ENCODE peak calls at places on chromosomes 3 and 15, in nine cellular contexts. Z, E, Y, N, J, A, U, T and B are unnamed samples.

GRCh38 chr3:101303836-101304235 is 16.5 kb downstream of the IMPG2 start:
- DNase-seq in Z (no peak), E (no peak), Y (no peak), N (no peak), J (no peak), A (no peak), U (no peak), T (no peak), B (no peak)

GRCh38 chr3:124291008-124291407 is 299.1 kb upstream of the ROPN1 start:
- DNase-seq in Z (no peak), E (no peak), Y (no peak), N (no peak), J (no peak), A (no peak), U (no peak), T (no peak), B (no peak)

GRCh38 chr3:22361465-22361864 is 610.5 kb upstream of the ZNF385D start:
- DNase-seq in Z (no peak), E (no peak), Y (no peak), N (no peak), J (no peak), A (no peak), U (no peak), T (no peak), B (no peak)

GRCh38 chr15:68409736-68410370 is 22.1 kb downstream of the ITGA11 start:
- DNase-seq in Z (no peak), E (no peak), Y (no peak), N (no peak), J (no peak), A (no peak), U (no peak), T (no peak), B (no peak)

GRCh38 chr3:106212658-106213222 is 343.9 kb upstream of the CBLB start:
- DNase-seq in Z (no peak), E (peak), Y (no peak), N (no peak), J (no peak), A (no peak), U (no peak), T (peak), B (peak)

GRCh38 chr3:42572278-42572677 is 9.5 kb downstream of the SEC22C start:
- DNase-seq in Z (peak), E (peak), Y (peak), N (peak), J (peak), A (peak), U (peak), T (peak), B (no peak)

GRCh38 chr3:195583831-195584542 is at the start of gene APOD:
- DNase-seq in Z (peak), E (peak), Y (peak), N (no peak), J (no peak), A (peak), U (no peak), T (no peak), B (no peak)

GRCh38 chr3:16516695-16517481 is 3.4 kb upstream of the RFTN1 start:
- DNase-seq in Z (peak), E (peak), Y (peak), N (peak), J (peak), A (peak), U (no peak), T (peak), B (no peak)

GRCh38 chr3:157475921-157476395 is 27.3 kb downstream of the VEPH1 start:
- DNase-seq in Z (peak), E (peak), Y (peak), N (no peak), J (no peak), A (no peak), U (no peak), T (peak), B (peak)

GRCh38 chr3:144264805-144265204 is 293.2 kb downstream of the DIPK2A start:
- DNase-seq in Z (no peak), E (no peak), Y (no peak), N (no peak), J (no peak), A (no peak), U (no peak), T (no peak), B (no peak)

GRCh38 chr3:171187706-171188290 is 161.3 kb upstream of the SLC2A2 start:
- DNase-seq in Z (peak), E (peak), Y (peak), N (peak), J (peak), A (peak), U (peak), T (no peak), B (no peak)

GRCh38 chr15:63015618-63016017 is 26.9 kb upstream of the TPM1 start:
- DNase-seq in Z (peak), E (peak), Y (peak), N (no peak), J (no peak), A (peak), U (no peak), T (peak), B (no peak)

GRCh38 chr15:34376856-34377255 is 9.9 kb upstream of the LPCAT4 start:
- DNase-seq in Z (no peak), E (no peak), Y (no peak), N (no peak), J (no peak), A (no peak), U (no peak), T (no peak), B (no peak)

GRCh38 chr3:157786216-157786615 is 283.0 kb upstream of the VEPH1 start:
- DNase-seq in Z (no peak), E (peak), Y (peak), N (no peak), J (no peak), A (peak), U (no peak), T (peak), B (peak)

GRCh38 chr15:40427188-40427587 is 13.6 kb upstream of the BAHD1 start:
- DNase-seq in Z (no peak), E (no peak), Y (no peak), N (no peak), J (no peak), A (no peak), U (no peak), T (no peak), B (no peak)

GRCh38 chr3:38130631-38131065 is 6.3 kb downstream of the ACAA1 start:
- DNase-seq in Z (no peak), E (no peak), Y (no peak), N (no peak), J (no peak), A (no peak), U (no peak), T (no peak), B (no peak)

GRCh38 chr15:38608682-38609081 is 44.1 kb upstream of the RASGRP1 start:
- DNase-seq in Z (no peak), E (no peak), Y (no peak), N (no peak), J (no peak), A (no peak), U (no peak), T (no peak), B (no peak)

GRCh38 chr3:123225557-123225956 is 23.8 kb downstream of the SEC22A start:
- DNase-seq in Z (no peak), E (no peak), Y (no peak), N (no peak), J (no peak), A (no peak), U (no peak), T (no peak), B (no peak)

GRCh38 chr3:15292765-15293522 is 39.4 kb downstream of the SH3BP5 start:
- DNase-seq in Z (peak), E (peak), Y (peak), N (no peak), J (no peak), A (no peak), U (no peak), T (peak), B (no peak)

GRCh38 chr15:73901126-73901810 is 25.0 kb upstream of the LOXL1 start:
- DNase-seq in Z (no peak), E (no peak), Y (no peak), N (no peak), J (no peak), A (no peak), U (no peak), T (no peak), B (no peak)

GRCh38 chr3:146200461-146201220 is 39.7 kb upstream of the PLOD2 start:
- DNase-seq in Z (no peak), E (no peak), Y (no peak), N (no peak), J (no peak), A (no peak), U (no peak), T (no peak), B (no peak)

GRCh38 chr3:178370387-178370786 is 165.8 kb upstream of the KCNMB2 start:
- DNase-seq in Z (no peak), E (no peak), Y (no peak), N (no peak), J (no peak), A (no peak), U (no peak), T (no peak), B (no peak)

GRCh38 chr3:63135362-63135761 is 142.7 kb upstream of the SYNPR start:
- DNase-seq in Z (no peak), E (no peak), Y (no peak), N (no peak), J (no peak), A (peak), U (no peak), T (no peak), B (no peak)

GRCh38 chr3:4633078-4634004 is 140.2 kb downstream of the ITPR1 start:
- DNase-seq in Z (peak), E (peak), Y (peak), N (peak), J (peak), A (peak), U (peak), T (peak), B (peak)

GRCh38 chr15:100716456-100717085 is 114.2 kb downstream of the ASB7 start:
- DNase-seq in Z (no peak), E (no peak), Y (no peak), N (no peak), J (no peak), A (no peak), U (peak), T (no peak), B (no peak)

GRCh38 chr3:138371070-138371950 is 22.9 kb downstream of the MRAS start:
- DNase-seq in Z (no peak), E (no peak), Y (no peak), N (no peak), J (peak), A (no peak), U (peak), T (no peak), B (no peak)

GRCh38 chr3:111737712-111738097 is 121.4 kb upstream of the PHLDB2 start:
- DNase-seq in Z (no peak), E (peak), Y (peak), N (no peak), J (no peak), A (no peak), U (no peak), T (peak), B (peak)

GRCh38 chr3:15713364-15713763 is 84.4 kb downstream of the ANKRD28 start:
- DNase-seq in Z (no peak), E (no peak), Y (no peak), N (no peak), J (no peak), A (no peak), U (no peak), T (no peak), B (no peak)

GRCh38 chr15:78070049-78070698 is 7.3 kb downstream of the TBC1D2B start:
- DNase-seq in Z (peak), E (no peak), Y (no peak), N (no peak), J (no peak), A (no peak), U (no peak), T (no peak), B (no peak)

GRCh38 chr15:47988564-47988963 is 132.2 kb upstream of the SLC24A5 start:
- DNase-seq in Z (no peak), E (no peak), Y (no peak), N (no peak), J (no peak), A (no peak), U (no peak), T (no peak), B (no peak)
- TF ChIP-seq CTCF in Z (no peak), E (no peak), Y (no peak), N (no peak), J (peak), A (no peak), U (no peak), T (no peak), B (no peak)

DNA sequence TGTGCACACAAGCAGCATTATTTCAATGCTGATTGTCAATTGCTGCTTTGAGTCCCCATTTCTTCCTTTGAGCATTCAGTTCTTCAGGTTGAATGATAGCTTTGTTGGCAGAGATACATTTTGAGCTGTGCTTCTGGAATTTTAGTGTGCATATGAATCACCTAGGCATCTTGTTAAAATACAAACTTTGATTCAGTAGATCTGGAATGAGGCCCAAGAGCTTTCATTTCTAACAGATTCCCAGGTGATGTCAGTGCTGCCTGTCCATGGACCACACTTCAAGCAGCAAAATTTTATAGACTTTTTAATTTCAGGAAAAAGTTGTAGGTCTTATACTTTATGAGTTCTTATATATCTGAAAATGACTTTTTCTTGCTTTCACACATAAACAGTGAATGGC is 131.1 kb downstream of the ADAMTSL3 start:
- DNase-seq in Z (no peak), E (peak), Y (peak), N (no peak), J (no peak), A (peak), U (no peak), T (no peak), B (no peak)
- TF ChIP-seq CTCF in Z (no peak), E (no peak), Y (no peak), N (no peak), J (no peak), A (no peak), U (no peak), T (no peak), B (no peak)

GRCh38 chr15:52568569-52569243 is at the start of gene ARPP19:
- DNase-seq in Z (peak), E (peak), Y (peak), N (peak), J (peak), A (peak), U (peak), T (peak), B (peak)
- TF ChIP-seq CTCF in Z (no peak), E (peak), Y (peak), N (no peak), J (peak), A (no peak), U (peak), T (peak), B (peak)

GRCh38 chr15:59457103-59457502 is 19.1 kb downstream of the FAM81A start:
- DNase-seq in Z (no peak), E (no peak), Y (no peak), N (no peak), J (no peak), A (peak), U (no peak), T (no peak), B (no peak)
- TF ChIP-seq CTCF in Z (no peak), E (no peak), Y (no peak), N (no peak), J (no peak), A (no peak), U (no peak), T (no peak), B (no peak)

DNA sequence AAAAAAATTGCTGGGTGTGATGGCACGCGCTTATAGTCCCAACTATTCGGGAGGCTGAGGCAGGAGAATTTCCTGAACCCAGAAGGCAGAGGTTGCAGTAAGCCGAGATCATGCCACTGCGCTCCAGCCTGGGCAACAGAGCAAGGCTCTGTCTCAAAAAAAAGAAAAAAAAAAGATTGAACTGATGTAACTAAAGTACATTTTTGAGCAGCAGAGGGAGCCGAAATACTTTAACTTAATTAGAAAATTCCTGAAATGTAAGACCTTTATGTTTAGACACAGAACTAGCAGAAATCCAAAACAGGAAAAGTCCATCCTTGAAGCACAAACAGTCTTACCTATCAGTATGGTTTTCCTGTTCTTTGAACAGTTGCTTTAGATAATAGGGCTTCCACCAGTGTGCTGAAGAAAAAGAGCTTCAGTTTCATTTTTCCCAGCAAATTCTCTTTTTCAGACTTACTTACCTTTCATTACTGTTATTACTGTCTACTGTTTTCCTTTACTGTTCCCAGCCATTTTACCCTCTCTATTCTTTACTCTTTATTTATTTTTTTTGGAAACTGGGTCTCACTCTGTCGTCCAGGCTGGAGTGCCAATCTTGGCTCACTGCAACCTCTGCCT is 33.4 kb upstream of the ZNF609 start:
- DNase-seq in Z (peak), E (peak), Y (no peak), N (peak), J (no peak), A (no peak), U (no peak), T (peak), B (no peak)
- TF ChIP-seq CTCF in Z (no peak), E (peak), Y (peak), N (peak), J (peak), A (peak), U (peak), T (peak), B (peak)

GRCh38 chr3:164677317-164677716 is 401.0 kb downstream of the SI start:
- DNase-seq in Z (no peak), E (no peak), Y (no peak), N (no peak), J (no peak), A (no peak), U (no peak), T (no peak), B (no peak)

GRCh38 chr3:164679245-164679644 is 399.1 kb downstream of the SI start:
- DNase-seq in Z (no peak), E (no peak), Y (no peak), N (no peak), J (no peak), A (no peak), U (no peak), T (no peak), B (no peak)

GRCh38 chr3:164673738-164674137 is 404.6 kb downstream of the SI start:
- DNase-seq in Z (no peak), E (no peak), Y (no peak), N (no peak), J (no peak), A (no peak), U (no peak), T (no peak), B (no peak)
- TF ChIP-seq CTCF in Z (no peak), E (no peak), Y (no peak), N (peak), J (no peak), A (no peak), U (no peak), T (no peak), B (no peak)

GRCh38 chr15:41930221-41930866 is 36.5 kb upstream of the SPTBN5 start:
- DNase-seq in Z (peak), E (peak), Y (peak), N (no peak), J (no peak), A (peak), U (no peak), T (peak), B (peak)
- TF ChIP-seq CTCF in Z (peak), E (peak), Y (peak), N (no peak), J (no peak), A (peak), U (no peak), T (peak), B (peak)

GRCh38 chr3:142211034-142211433 is 14.4 kb downstream of the GK5 start:
- DNase-seq in Z (peak), E (no peak), Y (no peak), N (peak), J (no peak), A (no peak), U (no peak), T (no peak), B (no peak)
- TF ChIP-seq CTCF in Z (no peak), E (peak), Y (no peak), N (no peak), J (peak), A (no peak), U (no peak), T (peak), B (peak)

GRCh38 chr3:126497936-126498335 is 19.6 kb downstream of the UROC1 start:
- DNase-seq in Z (no peak), E (no peak), Y (no peak), N (no peak), J (no peak), A (no peak), U (no peak), T (no peak), B (no peak)

GRCh38 chr3:126500016-126500415 is 17.6 kb downstream of the UROC1 start:
- DNase-seq in Z (no peak), E (no peak), Y (no peak), N (no peak), J (no peak), A (no peak), U (no peak), T (no peak), B (no peak)

GRCh38 chr3:126496894-126497850 is 20.4 kb downstream of the UROC1 start:
- DNase-seq in Z (no peak), E (no peak), Y (no peak), N (no peak), J (no peak), A (no peak), U (no peak), T (no peak), B (no peak)

GRCh38 chr3:126499401-126499800 is 18.2 kb downstream of the UROC1 start:
- DNase-seq in Z (no peak), E (no peak), Y (no peak), N (no peak), J (no peak), A (no peak), U (no peak), T (no peak), B (no peak)

DNA sequence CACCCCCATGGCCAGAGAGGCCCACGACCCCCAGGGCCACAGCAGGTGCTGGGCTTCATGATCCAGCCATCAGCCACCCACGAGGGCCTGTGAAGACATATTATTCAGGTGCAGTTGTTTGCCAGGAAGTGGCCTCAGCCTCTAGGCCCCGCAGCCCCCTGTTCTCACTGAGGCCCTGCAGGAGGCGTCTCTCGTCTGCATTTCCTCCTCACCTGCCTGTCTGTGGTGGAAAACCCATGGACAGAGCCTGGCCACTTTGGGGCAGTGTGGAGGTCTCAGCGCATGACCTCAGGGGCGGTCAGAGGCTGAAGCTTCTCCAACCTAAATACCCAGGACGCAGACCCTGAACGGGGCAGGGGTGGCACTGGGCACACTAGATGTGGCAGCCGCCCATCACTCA is 18.6 kb downstream of the UROC1 start:
- DNase-seq in Z (no peak), E (no peak), Y (no peak), N (no peak), J (no peak), A (no peak), U (no peak), T (no peak), B (no peak)
- TF ChIP-seq CTCF in Z (no peak), E (no peak), Y (no peak), N (no peak), J (peak), A (no peak), U (no peak), T (no peak), B (no peak)